ENCODE peak calls at places on chromosomes 2 and 18, in ten cellular contexts. N is B cell; Y is NB4; D is CD4-positive, alpha-beta T cell; K is body of pancreas; F is foreskin fibroblast; I is Caco-2; A is H1; V is astrocyte; T is progenitor cell of endocrine pancreas. X is an unnamed sample.

GRCh38 chr2:191217580-191217979 is 27.6 kb upstream of the MYO1B start:
- DNase-seq in V (peak), F (peak), T (no peak), I (no peak), N (no peak), K (no peak), D (no peak), Y (peak), A (no peak), X (no peak)

GRCh38 chr2:207437857-207438166 is 92.0 kb upstream of the CREB1 start:
- DNase-seq in I (no peak), D (no peak), T (no peak), K (no peak), N (no peak), V (no peak), F (peak), A (no peak), Y (no peak), X (no peak)

GRCh38 chr2:82333697-82334096 is 2029.1 kb upstream of the LRRTM1 start:
- DNase-seq in I (no peak), A (no peak), V (no peak), N (no peak), F (no peak), D (no peak), K (no peak), T (no peak), Y (no peak), X (no peak)

GRCh38 chr2:219368690-219369108 is 19.0 kb downstream of the DNPEP start:
- DNase-seq in D (no peak), V (peak), I (peak), T (no peak), F (peak), N (no peak), K (no peak), A (no peak), Y (no peak), X (no peak)

GRCh38 chr2:157894694-157895450 is 18.7 kb upstream of the ACVR1 start:
- DNase-seq in N (no peak), D (no peak), I (no peak), Y (peak), K (no peak), V (peak), A (no peak), F (peak), T (no peak), X (no peak)

GRCh38 chr2:132668189-132668833 is 1.7 kb downstream of the LYPD1 start:
- DNase-seq in N (no peak), A (peak), I (peak), T (peak), Y (no peak), V (peak), K (no peak), F (no peak), D (no peak), X (peak)

GRCh38 chr18:33010149-33010548 is 237.3 kb upstream of the KLHL14 start:
- DNase-seq in Y (no peak), K (no peak), T (no peak), A (no peak), I (no peak), D (no peak), F (peak), N (no peak), V (peak), X (no peak)

GRCh38 chr18:34595673-34596072 is 114.4 kb upstream of the DTNA start:
- DNase-seq in N (no peak), Y (peak), F (peak), V (peak), D (no peak), K (no peak), I (no peak), T (no peak), A (no peak), X (no peak)

GRCh38 chr2:30987611-30988010 is 150.6 kb downstream of the GALNT14 start:
- DNase-seq in I (no peak), D (no peak), F (no peak), N (no peak), Y (no peak), K (no peak), A (no peak), T (no peak), V (no peak), X (no peak)

GRCh38 chr2:191846787-191847620 is at the start of gene CAVIN2:
- DNase-seq in A (no peak), I (no peak), K (peak), N (no peak), D (no peak), T (no peak), Y (no peak), F (peak), V (peak), X (no peak)

GRCh38 chr2:235903803-235904637 is 264.2 kb downstream of the GBX2 start:
- DNase-seq in I (no peak), K (no peak), N (no peak), V (no peak), Y (peak), T (no peak), A (no peak), F (no peak), D (no peak), X (no peak)

GRCh38 chr2:213284105-213285090 is at the start of gene SPAG16:
- DNase-seq in T (peak), V (peak), A (peak), D (peak), K (peak), Y (no peak), N (peak), F (peak), I (peak), X (peak)

GRCh38 chr2:43851026-43851980 is 12.5 kb downstream of the ABCG8 start:
- DNase-seq in F (no peak), Y (no peak), D (no peak), V (no peak), I (no peak), A (peak), T (no peak), K (no peak), N (no peak), X (no peak)

DNA sequence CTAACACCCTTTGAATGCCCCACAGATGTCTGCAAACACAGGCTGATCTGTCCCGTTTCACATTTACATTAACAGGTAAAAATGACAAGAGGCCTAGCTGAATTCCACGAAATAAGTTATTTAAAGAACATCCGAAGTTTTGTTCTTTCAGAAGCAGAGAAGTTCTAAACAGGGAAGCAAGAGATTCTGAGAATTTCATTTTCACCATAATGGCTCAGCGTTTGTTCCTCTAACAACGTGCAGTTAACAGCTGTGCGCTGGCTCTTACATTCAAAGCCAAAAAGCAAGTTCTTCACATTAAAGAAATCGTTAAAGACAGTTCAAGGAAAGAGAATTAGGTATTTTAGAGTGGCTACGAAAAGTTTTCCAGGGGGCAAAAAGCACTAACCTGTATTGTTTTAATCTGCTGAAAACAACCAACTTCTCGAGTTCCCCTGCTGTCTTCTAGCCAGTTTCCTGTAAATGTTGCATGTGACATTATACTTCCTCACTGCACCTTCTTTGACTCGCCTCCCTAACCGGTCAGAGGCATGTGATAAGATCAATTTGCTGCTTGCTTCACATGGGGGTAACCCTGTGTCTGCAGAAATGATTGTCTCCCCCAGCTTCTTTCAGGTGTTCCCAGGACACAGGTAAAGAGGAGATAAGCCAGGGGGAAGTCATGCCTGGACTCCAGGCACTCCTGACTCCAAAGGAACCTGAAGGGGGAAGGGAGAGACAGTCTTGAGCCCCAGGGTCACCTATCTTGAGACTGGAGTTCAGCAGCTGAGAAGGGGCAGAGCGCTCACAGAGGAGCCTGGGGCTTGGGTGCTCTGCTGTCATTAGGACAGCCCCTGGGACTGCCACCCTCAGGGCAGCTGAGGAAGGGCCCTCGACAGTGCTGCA is 36.8 kb upstream of the WIPF1 start:
- DNase-seq in I (no peak), D (peak), A (no peak), K (no peak), F (peak), Y (peak), V (no peak), T (no peak), N (peak), X (no peak)
- TF ChIP-seq CTCF in I (no peak), D (no peak), A (no peak), K (no peak), F (no peak), Y (peak), V (no peak), T (no peak), N (peak), X (no peak)

GRCh38 chr2:217260441-217261080 is 400.7 kb upstream of the TNP1 start:
- DNase-seq in V (peak), T (no peak), N (no peak), F (no peak), A (no peak), I (no peak), Y (no peak), D (no peak), K (no peak), X (no peak)
- TF ChIP-seq CTCF in V (no peak), T (no peak), N (no peak), F (no peak), A (no peak), I (no peak), Y (no peak), D (no peak), K (no peak), X (no peak)

GRCh38 chr2:28228419-28228995 is 164.2 kb upstream of the FOSL2 start:
- DNase-seq in K (no peak), I (no peak), N (no peak), D (no peak), Y (no peak), F (no peak), V (no peak), A (no peak), T (no peak), X (no peak)
- TF ChIP-seq CTCF in K (no peak), I (peak), N (peak), D (no peak), Y (no peak), F (peak), V (no peak), A (no peak), T (no peak), X (peak)

DNA sequence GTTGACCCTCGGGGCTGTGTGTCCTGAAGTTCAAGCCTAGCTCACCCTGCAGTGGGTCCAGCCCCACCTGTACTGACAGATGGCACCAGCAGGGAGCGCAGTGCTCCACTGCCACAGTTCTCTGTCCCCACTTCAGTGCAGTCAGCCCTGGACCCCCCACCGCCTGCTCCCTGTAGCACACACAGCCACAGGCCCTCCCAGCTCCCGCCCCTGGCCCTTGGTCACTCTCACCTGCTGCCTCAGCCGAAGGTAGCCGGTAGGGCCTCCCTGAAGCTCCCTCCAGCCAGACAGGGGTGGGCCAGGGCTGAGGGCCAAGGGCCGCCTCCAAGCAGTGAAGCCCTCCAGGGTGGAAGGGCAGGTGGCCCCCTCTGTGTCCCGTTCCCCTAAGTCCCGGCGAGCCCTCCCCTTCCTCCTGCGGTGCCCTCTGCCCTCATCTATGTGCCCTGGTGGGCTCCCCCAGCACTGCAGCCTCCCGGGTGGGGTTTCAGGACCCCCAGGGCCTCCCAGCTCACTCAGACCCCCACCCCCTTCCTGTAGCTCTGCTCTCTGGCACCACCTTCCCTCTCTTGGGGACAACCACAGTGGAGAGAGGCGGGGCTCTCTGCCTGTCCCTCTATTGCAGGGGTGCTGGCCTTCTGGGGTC is 10.8 kb upstream of the ALPP start:
- DNase-seq in V (no peak), K (no peak), A (peak), F (no peak), T (no peak), Y (peak), I (peak), D (no peak), N (no peak), X (no peak)
- TF ChIP-seq CTCF in V (no peak), K (no peak), A (peak), F (no peak), T (peak), Y (peak), I (no peak), D (no peak), N (no peak), X (peak)

GRCh38 chr2:133886735-133887675 is 318.7 kb upstream of the NCKAP5 start:
- DNase-seq in V (peak), Y (peak), D (peak), N (peak), T (peak), F (peak), I (peak), K (peak), A (peak), X (peak)
- TF ChIP-seq CTCF in V (peak), Y (peak), D (peak), N (peak), T (peak), F (peak), I (peak), K (peak), A (peak), X (peak)

GRCh38 chr2:10321590-10321989 is 18.9 kb downstream of the HPCAL1 start:
- DNase-seq in N (no peak), Y (no peak), I (no peak), K (no peak), F (no peak), V (no peak), D (no peak), T (no peak), A (no peak), X (no peak)
- TF ChIP-seq CTCF in N (no peak), Y (no peak), I (no peak), K (no peak), F (no peak), V (no peak), D (no peak), T (no peak), A (no peak), X (no peak)

GRCh38 chr2:134140251-134140661 is 113.6 kb upstream of the MGAT5 start:
- DNase-seq in N (no peak), K (peak), T (no peak), F (peak), A (no peak), D (no peak), I (no peak), Y (no peak), V (no peak), X (no peak)
- TF ChIP-seq CTCF in N (no peak), K (no peak), T (no peak), F (no peak), A (no peak), D (no peak), I (no peak), Y (no peak), V (no peak), X (no peak)

X was measured in neural crest cell.